ENCODE peak calls at places on chromosomes 7 and 10, in seven cellular contexts. D is HCT116, U is HepG2, J is SK-N-SH, K is K562, O is H1, R is GM12878. X is an unnamed sample.

GRCh38 chr10:132382231-132382922 is 14.6 kb upstream of the PWWP2B start:
- DNase-seq in D (no peak), K (no peak), O (no peak), J (no peak), U (no peak), R (no peak), X (no peak)

GRCh38 chr10:11162828-11163599 is 145.3 kb downstream of the CELF2 start:
- DNase-seq in D (no peak), O (no peak), U (no peak), R (peak), K (peak), J (no peak), X (no peak)

GRCh38 chr7:1558181-1558811 is 2.3 kb upstream of the TMEM184A start:
- DNase-seq in D (no peak), U (peak), O (no peak), K (peak), J (peak), R (no peak), X (no peak)

GRCh38 chr10:2145486-2145885 is 408.2 kb upstream of the ADARB2 start:
- DNase-seq in U (no peak), R (no peak), O (no peak), D (no peak), J (no peak), K (no peak), X (no peak)

GRCh38 chr7:159015081-159015893 is 129.4 kb downstream of the VIPR2 start:
- DNase-seq in J (no peak), K (peak), R (no peak), O (no peak), U (no peak), D (no peak), X (no peak)

GRCh38 chr7:151311294-151311864 is 30.2 kb upstream of the NUB1 start:
- DNase-seq in U (peak), K (peak), J (no peak), D (no peak), R (no peak), O (no peak), X (no peak)

GRCh38 chr7:5671053-5671452 is 110.4 kb downstream of the RNF216 start:
- DNase-seq in R (no peak), O (no peak), U (no peak), D (no peak), K (no peak), J (no peak), X (no peak)

GRCh38 chr7:104841798-104842197 is 172.2 kb upstream of the KMT2E start:
- DNase-seq in K (peak), U (no peak), R (no peak), O (no peak), J (no peak), D (no peak), X (no peak)

GRCh38 chr10:88866454-88866853 is 13.6 kb upstream of the STAMBPL1 start:
- DNase-seq in O (no peak), D (no peak), J (no peak), R (no peak), U (no peak), K (no peak), X (peak)

GRCh38 chr7:101923276-101923985 is 106.0 kb downstream of the CUX1 start:
- DNase-seq in J (no peak), U (no peak), R (no peak), K (no peak), D (no peak), O (no peak), X (peak)

GRCh38 chr10:14742815-14743214 is 31.9 kb downstream of the FAM107B start:
- DNase-seq in D (no peak), R (peak), J (no peak), U (no peak), O (no peak), K (no peak), X (no peak)

GRCh38 chr10:14736600-14737081 is 38.1 kb downstream of the FAM107B start:
- DNase-seq in J (no peak), U (no peak), D (no peak), K (no peak), O (no peak), R (no peak), X (no peak)

GRCh38 chr10:14742382-14742781 is 32.3 kb downstream of the FAM107B start:
- DNase-seq in O (no peak), R (no peak), K (no peak), J (no peak), D (no peak), U (no peak), X (no peak)

GRCh38 chr10:14738011-14738510 is 36.6 kb downstream of the FAM107B start:
- DNase-seq in U (no peak), J (no peak), R (no peak), D (no peak), O (no peak), K (no peak), X (no peak)

GRCh38 chr10:14740684-14741247 is 33.9 kb downstream of the FAM107B start:
- DNase-seq in K (no peak), O (no peak), R (no peak), U (no peak), J (no peak), D (no peak), X (no peak)
- TF ChIP-seq JUND in K (no peak), O (no peak), R (peak), U (no peak), J (no peak), D (no peak), X (no peak)

DNA sequence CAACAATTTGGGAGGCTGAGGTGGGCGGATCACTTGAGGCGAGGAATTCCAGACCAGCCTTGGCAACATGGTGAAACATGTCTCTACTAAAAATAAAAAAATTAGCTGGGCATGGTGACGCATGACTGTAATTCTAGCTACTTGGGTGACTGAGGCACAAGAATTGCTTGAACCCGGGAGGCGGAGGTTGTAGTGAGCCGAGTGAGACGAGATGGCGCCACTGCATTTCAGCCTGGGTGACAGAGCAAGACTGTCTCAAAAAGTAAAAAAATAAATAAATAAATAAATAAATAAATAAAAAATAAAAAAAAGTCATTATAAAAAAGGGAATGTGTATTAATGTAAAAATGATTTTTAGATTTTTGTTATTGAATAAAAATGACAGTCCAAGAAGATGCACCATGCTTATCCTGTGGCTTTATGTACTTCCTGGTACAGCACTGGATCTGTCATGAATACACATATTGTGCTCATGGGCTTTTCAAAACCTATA is 658.8 kb upstream of the LRRN3 start:
- DNase-seq in O (no peak), K (no peak), R (no peak), D (no peak), U (no peak), J (no peak), X (no peak)
- TF ChIP-seq JUND in O (no peak), K (no peak), R (no peak), D (no peak), U (no peak), J (no peak), X (no peak)

GRCh38 chr10:96650958-96651357 is 64.1 kb upstream of the TM9SF3 start:
- DNase-seq in R (no peak), U (no peak), O (no peak), K (no peak), J (no peak), D (no peak), X (no peak)

GRCh38 chr10:96647466-96647865 is 60.7 kb upstream of the TM9SF3 start:
- DNase-seq in K (no peak), D (no peak), J (no peak), U (no peak), O (no peak), R (no peak), X (no peak)

GRCh38 chr10:96648297-96648696 is 61.5 kb upstream of the TM9SF3 start:
- DNase-seq in K (no peak), J (no peak), R (no peak), U (no peak), O (no peak), D (no peak), X (no peak)

GRCh38 chr10:96655577-96656213 is 64.6 kb downstream of the PIK3AP1 start:
- DNase-seq in D (no peak), R (no peak), K (no peak), O (no peak), U (no peak), J (no peak), X (no peak)

GRCh38 chr10:96651998-96652431 is 65.2 kb upstream of the TM9SF3 start:
- DNase-seq in K (no peak), R (peak), D (no peak), J (no peak), O (no peak), U (no peak), X (no peak)
- TF ChIP-seq JUND in K (no peak), R (no peak), D (no peak), J (no peak), O (no peak), U (no peak), X (no peak)

GRCh38 chr10:29590598-29591415 is 44.0 kb downstream of the SVIL start:
- DNase-seq in J (peak), U (peak), R (no peak), D (peak), K (peak), O (no peak), X (no peak)
- TF ChIP-seq JUND in J (peak), U (no peak), R (no peak), D (peak), K (no peak), O (no peak), X (peak)